ENCODE peak calls at places on chromosomes 12 and 14, in nine cellular contexts. U is Peyer's patch, L is adrenal gland, D is HepG2, M is testis, O is upper lobe of left lung, X is transverse colon, I is stomach, R is lower leg skin. A is an unnamed sample.

GRCh38 chr12:4153343-4153892 is 120.1 kb upstream of the CCND2 start:
- DNase-seq in L (no peak), R (no peak), I (no peak), O (peak), U (peak), M (no peak), X (peak), D (no peak), A (no peak)

GRCh38 chr14:35287481-35288013 is 4.6 kb upstream of the PSMA6 start:
- DNase-seq in U (no peak), M (no peak), D (no peak), L (no peak), X (peak), I (peak), O (peak), R (no peak), A (no peak)

GRCh38 chr12:1469063-1469462 is 125.3 kb downstream of the FBXL14 start:
- DNase-seq in I (no peak), D (no peak), M (no peak), R (no peak), L (no peak), U (no peak), O (no peak), X (no peak), A (no peak)

GRCh38 chr12:14756331-14757143 is 46.7 kb downstream of the WBP11 start:
- DNase-seq in L (no peak), O (peak), X (no peak), I (peak), R (no peak), M (peak), U (peak), D (peak), A (no peak)

GRCh38 chr12:27975222-27976136 is 2.9 kb upstream of the PTHLH start:
- DNase-seq in D (no peak), L (no peak), U (peak), M (peak), X (no peak), R (no peak), I (no peak), O (no peak), A (no peak)

GRCh38 chr12:113884392-113884791 is 81.7 kb downstream of the RBM19 start:
- DNase-seq in X (no peak), L (no peak), I (no peak), D (no peak), O (no peak), R (no peak), M (no peak), U (no peak), A (no peak)

GRCh38 chr14:32468955-32469354 is 139.9 kb downstream of the AKAP6 start:
- DNase-seq in D (peak), I (no peak), R (no peak), X (no peak), L (no peak), O (no peak), U (no peak), M (no peak), A (peak)

GRCh38 chr12:2267624-2268477 is 215.1 kb downstream of the CACNA1C start:
- DNase-seq in X (no peak), O (no peak), I (no peak), L (no peak), U (no peak), R (peak), D (no peak), M (no peak), A (peak)

GRCh38 chr12:119868992-119869391 is 8.1 kb downstream of the CIT start:
- DNase-seq in O (no peak), D (no peak), X (no peak), R (no peak), L (no peak), I (no peak), M (no peak), U (no peak), A (no peak)

GRCh38 chr14:28767851-28768548 is 1.4 kb downstream of the FOXG1 start:
- DNase-seq in L (no peak), O (no peak), R (no peak), U (no peak), X (no peak), I (no peak), D (no peak), M (peak), A (no peak)

GRCh38 chr12:65825323-65825572 is 965 bp downstream of the HMGA2 start:
- DNase-seq in U (no peak), X (no peak), O (no peak), L (no peak), I (no peak), M (no peak), R (no peak), D (no peak), A (no peak)

GRCh38 chr12:68042212-68042699 is 53.0 kb downstream of the IFNG-AS1 start:
- DNase-seq in M (no peak), U (no peak), D (peak), I (no peak), O (no peak), X (no peak), L (no peak), R (no peak), A (no peak)

GRCh38 chr12:10740182-10740581 is 17.1 kb upstream of the YBX3 start:
- DNase-seq in D (peak), O (no peak), U (no peak), R (no peak), M (no peak), X (no peak), I (no peak), L (no peak), A (no peak)

GRCh38 chr12:25829192-25829591 is 129.3 kb upstream of the RASSF8 start:
- DNase-seq in O (no peak), X (peak), L (no peak), M (no peak), U (no peak), R (no peak), D (no peak), I (no peak), A (peak)

GRCh38 chr12:83389237-83389996 is 702.7 kb downstream of the TMTC2 start:
- DNase-seq in L (peak), X (peak), R (no peak), O (no peak), M (peak), I (no peak), D (no peak), U (peak), A (no peak)

GRCh38 chr12:29023436-29024076 is 125.5 kb upstream of the FAR2 start:
- DNase-seq in L (no peak), X (no peak), M (no peak), D (no peak), U (no peak), R (no peak), O (no peak), I (no peak), A (no peak)

GRCh38 chr12:40691913-40692616 is at the start of gene CNTN1:
- DNase-seq in U (peak), D (no peak), R (peak), I (no peak), L (peak), M (peak), X (peak), O (peak), A (no peak)

GRCh38 chr14:105249175-105250007 is 1.1 kb downstream of the BTBD6 start:
- DNase-seq in O (no peak), R (no peak), U (no peak), M (peak), I (peak), X (peak), D (no peak), L (no peak), A (no peak)

GRCh38 chr14:60807971-60808370 is 73.4 kb downstream of the MNAT1 start:
- DNase-seq in L (no peak), R (no peak), D (no peak), O (no peak), X (no peak), M (no peak), U (no peak), I (no peak), A (no peak)

GRCh38 chr12:3294481-3294911 is 196.5 kb upstream of the PRMT8 start:
- DNase-seq in D (no peak), O (no peak), L (no peak), X (no peak), U (no peak), I (no peak), R (no peak), M (no peak), A (no peak)

GRCh38 chr14:30971586-30971985 is 53.9 kb upstream of the AP4S1 start:
- DNase-seq in O (no peak), U (no peak), X (no peak), R (no peak), L (no peak), M (no peak), I (no peak), D (no peak), A (no peak)

GRCh38 chr14:94970937-94971730 is 186.2 kb downstream of the DICER1 start:
- DNase-seq in M (peak), U (no peak), L (no peak), I (no peak), O (no peak), X (no peak), D (no peak), R (peak), A (no peak)

GRCh38 chr14:71970272-71970671 is 38.0 kb downstream of the RGS6 start:
- DNase-seq in L (no peak), R (no peak), M (no peak), D (no peak), I (no peak), U (no peak), X (no peak), O (no peak), A (no peak)

GRCh38 chr14:53109028-53109687 is 44.0 kb downstream of the DDHD1 start:
- DNase-seq in R (no peak), U (no peak), D (no peak), X (peak), O (no peak), I (no peak), L (no peak), M (no peak), A (no peak)

GRCh38 chr14:22557846-22558220 is 31.2 kb downstream of the DAD1 start:
- DNase-seq in L (no peak), U (no peak), O (no peak), D (no peak), R (no peak), I (no peak), M (no peak), X (no peak), A (no peak)

GRCh38 chr12:86264451-86265328 is 8.5 kb upstream of the MGAT4C start:
- DNase-seq in X (peak), I (peak), L (no peak), O (peak), D (no peak), M (peak), U (peak), R (peak), A (no peak)

GRCh38 chr12:52191841-52192791 is at the start of gene KRT80:
- DNase-seq in X (peak), O (peak), R (peak), D (peak), U (peak), L (peak), I (peak), M (peak), A (peak)
- TF ChIP-seq POLR2A in X (no peak), O (peak), R (no peak), D (no peak), U (no peak), L (no peak), I (no peak), M (no peak), A (peak)

GRCh38 chr12:32533971-32534590 is 134.7 kb downstream of the FGD4 start:
- DNase-seq in M (peak), X (peak), D (peak), R (peak), U (peak), O (peak), L (peak), I (peak), A (peak)
- TF ChIP-seq POLR2A in M (no peak), X (peak), D (peak), R (no peak), U (no peak), O (peak), L (no peak), I (no peak), A (no peak)

GRCh38 chr14:64763089-64763782 is 59.0 kb downstream of the PLEKHG3 start:
- DNase-seq in D (no peak), U (peak), X (no peak), O (no peak), L (no peak), I (no peak), R (no peak), M (no peak), A (no peak)

GRCh38 chr14:64764641-64765520 is 60.7 kb downstream of the PLEKHG3 start:
- DNase-seq in O (peak), X (peak), L (peak), R (peak), D (peak), I (peak), U (peak), M (peak), A (peak)

GRCh38 chr14:64765740-64766302 is 61.6 kb downstream of the PLEKHG3 start:
- DNase-seq in L (no peak), M (no peak), I (no peak), R (no peak), D (no peak), X (no peak), O (no peak), U (peak), A (no peak)

GRCh38 chr14:64762044-64763034 is 58.1 kb downstream of the PLEKHG3 start:
- DNase-seq in L (peak), R (no peak), D (peak), O (peak), U (peak), M (peak), X (peak), I (peak), A (peak)

GRCh38 chr14:64763801-64764511 is 59.7 kb downstream of the PLEKHG3 start:
- DNase-seq in R (no peak), X (peak), D (no peak), M (peak), O (no peak), L (no peak), I (no peak), U (peak), A (no peak)
- TF ChIP-seq POLR2A in R (no peak), X (no peak), D (no peak), M (no peak), O (no peak), L (no peak), I (no peak), U (no peak), A (no peak)

DNA sequence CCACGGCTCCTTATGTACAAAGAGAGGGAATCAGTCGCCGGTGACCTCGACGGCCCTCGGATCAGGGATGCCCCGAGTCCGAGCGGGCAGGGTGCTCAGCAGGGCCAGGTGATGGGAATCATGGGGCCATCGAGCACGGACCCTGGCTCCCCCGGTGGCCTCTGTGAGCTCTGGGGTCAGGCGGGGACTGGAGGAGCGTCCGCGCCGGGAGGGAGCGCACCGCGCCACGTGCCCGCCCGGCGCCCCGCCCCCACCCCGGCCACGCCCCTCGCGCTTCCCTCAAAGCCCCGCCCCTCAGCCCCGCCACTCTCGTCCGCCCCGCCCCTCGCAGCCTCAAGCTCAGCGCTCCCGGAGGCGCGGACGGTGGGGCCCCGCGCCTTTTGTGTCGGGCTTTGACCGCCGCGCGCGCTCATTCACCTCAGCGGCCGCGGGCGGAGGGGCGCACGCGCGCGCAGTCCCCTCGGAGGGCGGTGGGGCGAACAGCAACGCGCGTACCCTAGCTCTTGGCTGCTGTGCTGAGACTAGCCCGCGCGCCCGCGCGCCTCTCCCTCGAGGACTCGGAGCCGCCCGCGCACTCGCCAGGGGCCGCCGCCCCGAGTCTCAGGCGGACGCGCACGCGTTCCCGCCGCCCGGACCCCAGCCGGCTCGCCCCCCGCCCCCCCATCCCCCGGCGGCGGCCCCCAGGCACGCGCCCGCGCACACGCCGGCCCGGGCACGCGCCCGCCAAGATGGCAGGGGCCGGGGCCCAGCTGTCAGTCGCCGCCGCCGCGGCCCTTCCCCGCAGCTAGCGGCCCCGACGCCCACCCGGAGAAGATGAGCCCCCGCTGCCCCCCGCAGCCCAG is 93.9 kb upstream of the EVL start:
- DNase-seq in D (peak), O (peak), I (peak), U (peak), R (peak), L (peak), X (peak), M (peak), A (peak)
- TF ChIP-seq POLR2A in D (peak), O (peak), I (no peak), U (peak), R (no peak), L (no peak), X (no peak), M (no peak), A (no peak)

A was measured in H54.